ENCODE peak calls at places on chromosomes 16 and 17, in seven cellular contexts. V is astrocyte, U is AG04450, F is keratinocyte, R is psoas muscle, L is mammary epithelial cell, M is fibroblast of the aortic adventitia. T is an unnamed sample.

GRCh38 chr17:60303406-60304099 is 88.4 kb downstream of the USP32 start:
- DNase-seq in U (no peak), L (no peak), M (peak; percentile 17), R (no peak), V (no peak), F (no peak), T (no peak)

GRCh38 chr17:10598620-10599019 is 49.2 kb upstream of the MYH2 start:
- DNase-seq in M (no peak), F (no peak), U (no peak), V (no peak), L (no peak), R (no peak), T (no peak)

GRCh38 chr17:68961204-68961893 is 6.2 kb upstream of the ABCA8 start:
- DNase-seq in F (no peak), L (no peak), M (no peak), R (peak; percentile 68), U (no peak), V (no peak), T (no peak)

GRCh38 chr17:69492410-69493071 is 78.0 kb downstream of the MAP2K6 start:
- DNase-seq in R (no peak), L (peak; percentile 74), U (peak; percentile 72), M (peak; percentile 37), V (peak; percentile 87), F (peak; percentile 13), T (no peak)

GRCh38 chr17:80474933-80475915 is 1.2 kb downstream of the NPTX1 start:
- DNase-seq in M (no peak), U (no peak), V (no peak), L (no peak), F (no peak), R (no peak), T (no peak)

GRCh38 chr16:73047536-73048291 is at the start of gene ZFHX3:
- DNase-seq in L (peak; percentile 70), V (no peak), R (peak; percentile 92), F (no peak), M (peak; percentile 51), U (no peak), T (no peak)

GRCh38 chr17:27540300-27541105 is 84.3 kb downstream of the KSR1 start:
- DNase-seq in R (peak; percentile 85), L (peak; percentile 49), V (peak; percentile 100), U (peak; percentile 99), F (no peak), M (peak; percentile 99), T (peak; percentile 86)

GRCh38 chr16:25007284-25007984 is 7.7 kb downstream of the ARHGAP17 start:
- DNase-seq in V (peak; percentile 92), F (no peak), U (no peak), R (no peak), M (peak; percentile 97), L (no peak), T (no peak)

GRCh38 chr17:78882546-78883089 is 20.4 kb downstream of the CEP295NL start:
- DNase-seq in F (no peak), L (no peak), R (peak; percentile 70), M (no peak), U (no peak), V (no peak), T (no peak)

GRCh38 chr16:57996406-57997175 is 3.9 kb downstream of the ZNF319 start:
- DNase-seq in M (no peak), V (no peak), U (no peak), L (no peak), F (no peak), R (no peak), T (no peak)

GRCh38 chr17:17565471-17566365 is 25.8 kb downstream of the PEMT start:
- DNase-seq in U (no peak), V (no peak), L (no peak), M (peak; percentile 69), F (no peak), R (peak; percentile 63), T (no peak)

GRCh38 chr17:61459968-61460718 is 7.9 kb downstream of the TBX4 start:
- DNase-seq in V (no peak), L (no peak), F (no peak), R (no peak), M (no peak), U (no peak), T (no peak)

GRCh38 chr16:47013910-47014309 is 40.4 kb upstream of the DNAJA2 start:
- DNase-seq in M (no peak), R (no peak), U (no peak), L (no peak), V (no peak), F (no peak), T (no peak)

GRCh38 chr17:13003927-13004326 is 13.9 kb downstream of the ELAC2 start:
- DNase-seq in U (no peak), V (no peak), L (no peak), M (no peak), F (no peak), R (no peak), T (no peak)

DNA sequence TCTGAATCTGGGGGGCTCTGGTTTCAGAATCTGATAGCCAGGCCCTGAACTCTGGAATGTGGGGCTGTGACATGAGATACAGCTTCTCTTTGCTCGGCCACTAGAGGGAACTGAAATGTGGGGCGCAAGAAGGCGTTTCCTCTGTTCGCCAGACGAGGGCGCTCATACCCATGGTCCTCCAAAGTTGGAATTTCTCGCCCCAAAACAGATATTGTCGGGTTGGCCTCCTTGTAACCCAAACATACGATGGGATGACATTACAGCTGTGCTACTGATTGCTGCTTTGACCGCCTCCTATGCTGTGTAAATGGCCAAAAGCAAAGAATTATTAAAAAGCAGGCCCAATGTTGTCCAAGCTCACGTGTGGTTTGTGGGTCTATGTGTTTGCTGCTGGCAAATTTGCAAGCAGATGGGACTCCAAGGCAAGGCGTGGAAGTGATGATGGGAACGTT is 13.1 kb upstream of the MSI2 start:
- DNase-seq in V (peak; percentile 24), R (peak; percentile 80), F (no peak), M (peak; percentile 72), U (peak; percentile 21), L (peak; percentile 45), T (no peak)
- TF ChIP-seq CTCF in V (peak; percentile 99), R (peak; percentile 96), F (peak; percentile 100), M (peak; percentile 100), U (peak; percentile 100), L (peak; percentile 100), T (peak; percentile 99)

GRCh38 chr16:30585400-30586191 is at the start of gene ZNF785:
- DNase-seq in F (peak; percentile 98), U (peak; percentile 96), L (peak; percentile 99), R (peak; percentile 97), V (peak; percentile 99), M (peak; percentile 100), T (peak; percentile 94)
- TF ChIP-seq CTCF in F (peak; percentile 43), U (no peak), L (peak; percentile 30), R (peak; percentile 10), V (peak; percentile 3), M (no peak), T (peak; percentile 43)

GRCh38 chr16:1690810-1691209 is 12.7 kb downstream of the JPT2 start:
- DNase-seq in U (no peak), L (no peak), M (no peak), V (no peak), R (no peak), F (no peak), T (no peak)

GRCh38 chr16:1691956-1692355 is 13.9 kb downstream of the JPT2 start:
- DNase-seq in L (peak; percentile 91), V (peak; percentile 92), U (no peak), F (peak; percentile 76), R (no peak), M (peak; percentile 48), T (no peak)

GRCh38 chr16:1688807-1689560 is 10.9 kb downstream of the JPT2 start:
- DNase-seq in R (no peak), U (no peak), F (peak; percentile 81), L (peak; percentile 96), V (peak; percentile 92), M (peak; percentile 42), T (no peak)

GRCh38 chr16:1689853-1690252 is 11.8 kb downstream of the JPT2 start:
- DNase-seq in V (no peak), F (no peak), U (no peak), L (no peak), R (no peak), M (no peak), T (no peak)

GRCh38 chr16:1691276-1691675 is 13.2 kb downstream of the JPT2 start:
- DNase-seq in V (peak; percentile 66), M (peak; percentile 45), L (peak; percentile 75), F (no peak), U (no peak), R (no peak), T (no peak)
- TF ChIP-seq CTCF in V (peak; percentile 18), M (peak; percentile 36), L (peak; percentile 48), F (peak; percentile 9), U (peak; percentile 33), R (no peak), T (peak; percentile 58)

GRCh38 chr16:546909-547770 is 13.1 kb upstream of the PRR35 start:
- DNase-seq in M (peak; percentile 57), L (peak; percentile 37), V (no peak), R (peak; percentile 90), F (no peak), U (no peak), T (no peak)
- TF ChIP-seq CTCF in M (peak; percentile 64), L (peak; percentile 85), V (no peak), R (peak; percentile 49), F (peak; percentile 89), U (peak; percentile 31), T (peak; percentile 72)

GRCh38 chr17:75679706-75680201 is 12.6 kb downstream of the SAP30BP start:
- DNase-seq in V (no peak), L (peak; percentile 70), R (no peak), F (no peak), M (no peak), U (no peak), T (peak; percentile 38)
- TF ChIP-seq CTCF in V (no peak), L (peak; percentile 65), R (peak; percentile 21), F (peak; percentile 71), M (no peak), U (no peak), T (peak; percentile 81)

DNA sequence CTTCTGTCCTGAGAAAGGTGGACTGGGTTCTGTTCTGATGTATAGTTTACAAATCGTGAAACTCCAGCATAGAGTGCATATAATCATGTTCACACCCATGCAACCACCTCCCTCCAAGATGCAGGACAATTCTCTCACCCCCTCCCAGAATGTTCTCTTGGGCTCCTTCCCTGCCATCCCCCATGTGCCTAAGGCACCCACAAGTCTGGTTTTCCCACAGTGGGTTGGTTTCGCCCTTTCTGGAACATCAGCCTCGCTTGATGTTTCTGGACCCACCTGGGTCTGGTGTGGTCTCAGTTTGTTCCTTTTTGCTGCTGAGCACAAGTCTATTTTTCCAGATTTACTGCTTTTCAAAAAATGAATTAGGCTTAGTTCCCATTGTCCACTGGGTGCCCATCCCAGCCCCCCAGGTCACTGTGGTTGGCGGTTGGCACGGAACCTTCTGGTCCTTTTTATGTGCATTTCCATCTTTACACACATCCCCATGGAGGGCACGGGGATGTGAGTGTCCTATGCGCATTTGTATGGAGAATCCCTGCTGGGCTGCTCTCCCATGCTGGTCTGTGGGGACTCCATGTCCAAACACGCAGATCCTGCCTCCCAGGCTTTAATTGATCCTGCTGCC is 19.0 kb downstream of the MAP2K3 start:
- DNase-seq in R (peak; percentile 40), U (no peak), M (no peak), L (no peak), F (no peak), V (no peak), T (peak; percentile 68)
- TF ChIP-seq CTCF in R (no peak), U (no peak), M (no peak), L (no peak), F (no peak), V (no peak), T (no peak)

T was measured in chondrocyte.